ENCODE peak calls at places on chromosome 19, in nine cellular contexts. M is astrocyte of the spinal cord, X is IMR-90, H is HFF-Myc, B is ovary, R is spleen, L is A549, A is bronchial epithelial cell, Z is brain microvascular endothelial cell. U is an unnamed sample.
A peak's percentile ranks its signal among the peaks of the same experiment; 100 is the strongest.

GRCh38 chr19:23787106-23787505 is 28.4 kb upstream of the ZNF681 start:
- DNase-seq in M (no peak), H (no peak), L (no peak), B (no peak), X (peak; percentile 1), R (no peak), A (peak; percentile 31), Z (peak; percentile 7), U (peak; percentile 65)

GRCh38 chr19:21751379-21751778 is 16.0 kb downstream of the ZNF100 start:
- DNase-seq in X (peak; percentile 43), B (peak; percentile 26), M (peak; percentile 15), A (no peak), H (no peak), Z (peak; percentile 32), R (no peak), L (no peak), U (no peak)

GRCh38 chr19:51066816-51067215 is 1.9 kb upstream of the KLK13 start:
- DNase-seq in Z (no peak), B (no peak), H (no peak), M (no peak), A (no peak), R (no peak), L (no peak), X (no peak), U (no peak)

GRCh38 chr19:41373993-41374392 is 2.3 kb upstream of the TMEM91 start:
- DNase-seq in Z (peak; percentile 68), B (peak; percentile 93), X (peak; percentile 92), A (peak; percentile 18), M (peak; percentile 96), L (no peak), R (no peak), H (peak; percentile 89), U (peak; percentile 44)

GRCh38 chr19:53394522-53394973 is 401 bp upstream of the ZNF765 start:
- DNase-seq in A (no peak), M (no peak), R (peak; percentile 83), Z (no peak), B (peak; percentile 46), L (no peak), H (no peak), X (peak; percentile 61), U (no peak)

GRCh38 chr19:4399871-4400768 is at the start of gene SH3GL1:
- DNase-seq in Z (peak; percentile 76), L (peak; percentile 69), X (peak; percentile 88), R (peak; percentile 98), H (peak; percentile 67), M (peak; percentile 92), A (peak; percentile 65), B (peak; percentile 96), U (no peak)

GRCh38 chr19:29510701-29511265 is 15.0 kb upstream of the VSTM2B start:
- DNase-seq in A (no peak), X (no peak), B (no peak), L (no peak), M (no peak), R (peak; percentile 57), H (no peak), Z (no peak), U (no peak)

GRCh38 chr19:51127032-51127431 is 2.3 kb downstream of the SIGLEC9 start:
- DNase-seq in X (no peak), B (no peak), A (no peak), L (no peak), M (no peak), H (no peak), Z (no peak), R (peak; percentile 66), U (no peak)

GRCh38 chr19:6890938-6891337 is 3.6 kb downstream of the ADGRE1 start:
- DNase-seq in B (no peak), X (no peak), H (no peak), L (no peak), A (no peak), R (no peak), Z (no peak), M (no peak), U (no peak)

GRCh38 chr19:35344511-35345031 is 3.1 kb upstream of the FFAR1 start:
- DNase-seq in M (no peak), A (no peak), X (no peak), R (peak; percentile 70), H (no peak), L (no peak), Z (no peak), B (peak; percentile 13), U (no peak)

GRCh38 chr19:6412111-6412999 is 12.3 kb downstream of the KHSRP start:
- DNase-seq in R (no peak), L (no peak), X (no peak), B (peak; percentile 52), M (no peak), H (no peak), A (peak; percentile 23), Z (peak; percentile 2), U (no peak)

GRCh38 chr19:45200614-45201013 is 22.0 kb downstream of the BLOC1S3 start:
- DNase-seq in B (no peak), A (peak; percentile 38), L (no peak), R (no peak), Z (peak; percentile 69), M (peak; percentile 31), X (peak; percentile 57), H (peak; percentile 25), U (no peak)

GRCh38 chr19:6521718-6522646 is 8.8 kb upstream of the TNFSF9 start:
- DNase-seq in X (no peak), M (no peak), A (no peak), L (no peak), Z (peak; percentile 9), B (no peak), H (no peak), R (peak; percentile 92), U (no peak)

GRCh38 chr19:14979136-14979497 is 547 bp downstream of the SLC1A6 start:
- DNase-seq in M (no peak), L (no peak), H (no peak), Z (no peak), B (no peak), X (no peak), A (no peak), R (no peak), U (no peak)
- H3K4me3 ChIP-seq in M (no peak overlapping the region), L (no peak overlapping the region), H (no peak overlapping the region), Z (no peak overlapping the region), B (no peak overlapping the region), X (no peak overlapping the region), A (no peak overlapping the region), R (no peak overlapping the region), U (no peak overlapping the region)

GRCh38 chr19:1106841-1107654 is 3.3 kb downstream of the GPX4 start:
- DNase-seq in A (peak; percentile 38), L (no peak), X (peak; percentile 49), B (peak; percentile 38), Z (no peak), R (peak; percentile 83), H (no peak), M (no peak), U (no peak)
- TF ChIP-seq CTCF in A (peak; percentile 45), L (no peak), X (peak; percentile 9), B (no peak), Z (peak; percentile 43), R (no peak), H (no peak), M (peak; percentile 40), U (peak; percentile 32)

GRCh38 chr19:15452111-15453047 is 2.6 kb upstream of the WIZ start:
- DNase-seq in M (peak; percentile 82), H (no peak), R (peak; percentile 86), X (peak; percentile 58), L (peak; percentile 71), B (peak; percentile 94), A (peak; percentile 65), Z (peak; percentile 79), U (peak; percentile 59)

GRCh38 chr19:15448014-15448777 is 1.6 kb downstream of the WIZ start:
- DNase-seq in R (no peak), Z (no peak), L (no peak), X (no peak), B (no peak), H (no peak), M (no peak), A (no peak), U (no peak)

GRCh38 chr19:15450528-15450890 is 753 bp upstream of the WIZ start:
- DNase-seq in L (no peak), B (no peak), Z (no peak), R (no peak), X (no peak), A (no peak), H (no peak), M (no peak), U (no peak)

GRCh38 chr19:15448778-15449619 is 757 bp downstream of the WIZ start:
- DNase-seq in L (peak; percentile 15), M (no peak), X (no peak), A (no peak), B (no peak), R (peak; percentile 86), H (no peak), Z (no peak), U (no peak)

GRCh38 chr19:15449620-15450527 is at the start of gene WIZ:
- DNase-seq in L (peak; percentile 66), Z (peak; percentile 70), M (peak; percentile 74), R (peak; percentile 94), H (no peak), A (no peak), B (peak; percentile 88), X (peak; percentile 55), U (no peak)
- H3K4me3 ChIP-seq in L (peak within 1 kb of the TSS; percentile 86), Z (peak within 1 kb of the TSS; percentile 66), M (peak within 1 kb of the TSS; percentile 57), R (peak within 1 kb of the TSS; percentile 59), H (peak within 1 kb of the TSS; percentile 45), A (peak within 1 kb of the TSS; percentile 43), B (peak within 1 kb of the TSS; percentile 90), X (peak within 1 kb of the TSS; percentile 71), U (peak within 1 kb of the TSS; percentile 65)

GRCh38 chr19:19407640-19407933 is 2.1 kb downstream of the GATAD2A start:
- DNase-seq in Z (no peak), B (no peak), R (no peak), H (no peak), A (no peak), M (no peak), L (no peak), X (no peak), U (no peak)

GRCh38 chr19:19405919-19406877 is 723 bp downstream of the GATAD2A start:
- DNase-seq in A (no peak), H (no peak), R (peak; percentile 92), X (peak; percentile 60), M (peak; percentile 51), L (no peak), Z (no peak), B (peak; percentile 56), U (no peak)

GRCh38 chr19:19409235-19410030 is 4.0 kb downstream of the GATAD2A start:
- DNase-seq in M (no peak), B (no peak), X (no peak), H (no peak), L (no peak), Z (no peak), A (peak; percentile 71), R (peak; percentile 9), U (no peak)

GRCh38 chr19:19406878-19407639 is 1.6 kb downstream of the GATAD2A start:
- DNase-seq in L (no peak), R (peak; percentile 85), X (peak; percentile 45), B (no peak), Z (peak; percentile 41), M (peak; percentile 50), H (no peak), A (peak; percentile 52), U (no peak)

GRCh38 chr19:19410553-19411550 is 5.4 kb downstream of the GATAD2A start:
- DNase-seq in Z (no peak), R (peak; percentile 66), X (no peak), A (no peak), B (no peak), L (no peak), H (no peak), M (no peak), U (no peak)
- TF ChIP-seq CTCF in Z (no peak), R (no peak), X (no peak), A (no peak), B (no peak), L (no peak), H (no peak), M (no peak), U (no peak)

U was measured in retinal pigment epithelial cell.